ENCODE peak calls at places on chromosome 1, in five cellular contexts. A is colonic mucosa; R is tibial nerve; H is esophagus squamous epithelium; W is CD8-positive, alpha-beta T cell. M is an unnamed sample.

GRCh38 chr1:58964880-58965279 is 181.0 kb upstream of the JUN start:
- DNase-seq in A (no peak), R (no peak), H (no peak), W (no peak), M (no peak)

GRCh38 chr1:88800382-88801051 is 90.8 kb downstream of the GTF2B start:
- DNase-seq in A (peak; percentile 28), R (no peak), H (no peak), W (no peak), M (no peak)

GRCh38 chr1:41486892-41487728 is 2.6 kb upstream of the EDN2 start:
- DNase-seq in A (no peak), R (no peak), H (no peak), W (no peak), M (no peak)

GRCh38 chr1:215539803-215540575 is 27.1 kb upstream of the KCTD3 start:
- DNase-seq in A (no peak), R (no peak), H (no peak), W (no peak), M (no peak)

GRCh38 chr1:195958131-195958530 is 650.1 kb downstream of the KCNT2 start:
- DNase-seq in A (no peak), R (no peak), H (no peak), W (no peak), M (no peak)

GRCh38 chr1:243732627-243733026 is 117.4 kb downstream of the AKT3 start:
- DNase-seq in A (no peak), R (no peak), H (no peak), W (no peak), M (no peak)

GRCh38 chr1:80441664-80442063 is 1359.1 kb upstream of the ADGRL2 start:
- DNase-seq in A (no peak), R (no peak), H (no peak), W (no peak), M (no peak)

GRCh38 chr1:54794401-54795099 is 6.6 kb downstream of the TTC22 start:
- DNase-seq in A (peak; percentile 84), R (no peak), H (no peak), W (no peak), M (no peak)

GRCh38 chr1:35929730-35930592 is 944 bp upstream of the AGO3 start:
- DNase-seq in A (peak; percentile 55), R (no peak), H (peak; percentile 2), W (peak; percentile 66), M (peak; percentile 49)

GRCh38 chr1:205199931-205200299 is 11.6 kb downstream of the DSTYK start:
- DNase-seq in A (no peak), R (no peak), H (no peak), W (no peak), M (no peak)

GRCh38 chr1:151964510-151964909 is 29.1 kb downstream of the S100A10 start:
- DNase-seq in A (no peak), R (no peak), H (no peak), W (no peak), M (no peak)

GRCh38 chr1:28112388-28113311 is 24.2 kb upstream of the EYA3 start:
- DNase-seq in A (peak; percentile 27), R (no peak), H (no peak), W (no peak), M (peak; percentile 72)

GRCh38 chr1:181485276-181486097 is 2.2 kb downstream of the CACNA1E start:
- DNase-seq in A (no peak), R (no peak), H (no peak), W (no peak), M (peak; percentile 87)

GRCh38 chr1:15424146-15424667 is 14.0 kb upstream of the CTRC start:
- DNase-seq in A (peak; percentile 90), R (no peak), H (no peak), W (no peak), M (no peak)

GRCh38 chr1:84862810-84863251 is 30.2 kb downstream of the LPAR3 start:
- DNase-seq in A (no peak), R (no peak), H (no peak), W (peak; percentile 60), M (no peak)

GRCh38 chr1:32933742-32934322 is 30.8 kb downstream of the RNF19B start:
- DNase-seq in A (peak; percentile 92), R (no peak), H (no peak), W (no peak), M (no peak)
- TF ChIP-seq CTCF in A (no peak), R (no peak), H (peak; percentile 11), W (no peak), M (no peak)

DNA sequence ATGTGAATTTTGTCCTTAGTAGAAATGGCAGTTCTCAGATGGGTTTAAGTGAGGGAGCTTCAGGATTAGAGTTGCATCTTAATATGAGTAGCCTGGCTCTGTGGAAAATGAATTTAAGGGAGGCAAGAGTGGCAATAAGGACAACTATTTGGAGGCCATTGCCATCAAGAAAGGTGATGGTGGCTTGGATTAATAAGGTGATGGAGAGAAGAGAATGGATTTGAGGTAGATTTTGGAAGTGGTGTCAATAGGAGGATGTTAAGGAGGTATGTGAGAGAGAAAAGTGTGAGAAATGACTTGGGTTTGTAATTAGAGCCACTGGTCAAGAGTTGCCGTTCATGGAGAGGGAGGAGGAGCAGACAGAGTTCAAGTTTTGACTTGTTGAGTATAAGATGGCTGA is 16.3 kb downstream of the CLIC4 start:
- DNase-seq in A (no peak), R (no peak), H (no peak), W (no peak), M (no peak)
- H3K4me1 ChIP-seq in A (no peaks in the 10 kb centered on the region), R (peaks cover 42% of the 10 kb centered on the region), H (peaks cover 43% of the 10 kb centered on the region), W (no peaks in the 10 kb centered on the region), M (peaks cover 47% of the 10 kb centered on the region)

GRCh38 chr1:18907021-18907913 is 4.9 kb upstream of the ALDH4A1 start:
- DNase-seq in A (peak; percentile 67), R (no peak), H (no peak), W (peak; percentile 54), M (peak; percentile 87)
- H3K4me3 ChIP-seq in A (no peak overlapping the region), R (peak overlapping the region; percentile 1), H (no peak overlapping the region), W (no peak overlapping the region), M (no peak overlapping the region)

DNA sequence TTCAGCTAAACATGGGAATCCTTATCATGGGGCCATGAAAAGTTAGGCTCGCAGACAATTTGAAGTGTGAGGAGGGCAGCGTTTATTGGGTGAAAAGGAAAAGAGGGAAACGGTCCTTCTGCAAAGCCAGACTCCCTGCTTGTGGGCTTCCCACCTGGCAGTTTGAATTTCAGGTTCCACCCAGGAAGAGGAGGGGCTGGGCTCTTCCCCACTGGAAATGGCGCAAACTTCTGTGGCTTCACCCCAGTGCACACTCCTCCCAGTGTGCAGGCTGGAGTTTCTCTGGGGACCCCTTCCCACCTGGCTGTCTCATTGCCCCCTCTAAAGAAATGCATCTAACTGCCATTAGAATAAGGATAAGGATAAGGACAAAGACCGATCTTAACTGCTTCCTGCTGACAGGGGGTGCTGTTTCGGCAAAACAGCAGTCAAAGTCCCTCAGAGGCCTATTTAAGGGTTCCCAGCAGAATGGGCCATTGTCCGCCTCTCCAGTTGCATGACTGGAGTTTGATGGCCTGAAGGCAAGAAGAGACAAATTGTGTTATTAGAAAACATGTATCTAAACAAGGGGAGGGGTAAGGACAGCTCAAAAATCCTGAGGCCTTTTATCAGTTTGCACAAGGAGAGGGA is 20.4 kb downstream of the AIM2 start:
- DNase-seq in A (no peak), R (no peak), H (no peak), W (no peak), M (no peak)
- TF ChIP-seq CTCF in A (no peak), R (no peak), H (no peak), W (no peak), M (no peak)

GRCh38 chr1:223715710-223716103 is 3.4 kb downstream of the CAPN2 start:
- DNase-seq in A (no peak), R (no peak), H (no peak), W (no peak), M (no peak)
- H3K4me1 ChIP-seq in A (peaks cover 37% of the 10 kb centered on the region), R (peaks cover 35% of the 10 kb centered on the region), H (peaks cover 91% of the 10 kb centered on the region), W (peaks cover 72% of the 10 kb centered on the region), M (peaks cover 40% of the 10 kb centered on the region)

GRCh38 chr1:153922076-153922837 is 515 bp downstream of the GATAD2B start:
- DNase-seq in A (peak; percentile 65), R (no peak), H (no peak), W (peak; percentile 65), M (no peak)

GRCh38 chr1:153922838-153923652 is at the start of gene GATAD2B:
- DNase-seq in A (peak; percentile 99), R (peak; percentile 98), H (peak; percentile 97), W (peak; percentile 100), M (peak; percentile 99)

GRCh38 chr1:153921080-153921802 is 1.5 kb downstream of the GATAD2B start:
- DNase-seq in A (no peak), R (no peak), H (no peak), W (no peak), M (no peak)

GRCh38 chr1:153921803-153922075 is 1.0 kb downstream of the GATAD2B start:
- DNase-seq in A (peak; percentile 32), R (no peak), H (no peak), W (no peak), M (no peak)

GRCh38 chr1:153919879-153920852 is 2.6 kb downstream of the GATAD2B start:
- DNase-seq in A (no peak), R (no peak), H (no peak), W (peak; percentile 42), M (no peak)
- H3K4me3 ChIP-seq in A (no peak overlapping the region), R (no peak overlapping the region), H (no peak overlapping the region), W (peak overlapping the region; percentile 61), M (no peak overlapping the region)

GRCh38 chr1:92485374-92486250 is 1.1 kb downstream of the GFI1 start:
- DNase-seq in A (peak; percentile 70), R (no peak), H (no peak), W (peak; percentile 84), M (peak; percentile 69)
- TF ChIP-seq CTCF in A (peak; percentile 21), R (no peak), H (no peak), W (peak; percentile 42), M (no peak)

M was measured in left lung.